ENCODE peak calls at places on chromosomes 4 and X, in nine cellular contexts. One of them, this sample, is unnamed.

GRCh38 chr4:15556533-15556932 is 86.9 kb downstream of the CC2D2A start:
- DNase-seq in dorsolateral prefrontal cortex: no peak
- DNase-seq in stomach: no peak
- DNase-seq in effector memory CD4-positive, alpha-beta T cell: no peak
- DNase-seq in left lung: no peak
- DNase-seq in pancreas: peak; percentile 62
- DNase-seq in cardiac muscle cell: no peak
- DNase-seq in WERI-Rb-1: no peak
- DNase-seq in left ventricle myocardium inferior: no peak
- DNase-seq in this sample: no peak

GRCh38 chr4:5618051-5619010 is 90.0 kb downstream of the EVC2 start:
- DNase-seq in dorsolateral prefrontal cortex: no peak
- DNase-seq in stomach: no peak
- DNase-seq in effector memory CD4-positive, alpha-beta T cell: no peak
- DNase-seq in left lung: no peak
- DNase-seq in pancreas: no peak
- DNase-seq in cardiac muscle cell: no peak
- DNase-seq in WERI-Rb-1: no peak
- DNase-seq in left ventricle myocardium inferior: no peak
- DNase-seq in this sample: no peak

GRCh38 chrX:38882894-38883620 is 81.8 kb downstream of the MID1IP1 start:
- DNase-seq in dorsolateral prefrontal cortex: no peak
- DNase-seq in stomach: peak; percentile 36
- DNase-seq in effector memory CD4-positive, alpha-beta T cell: no peak
- DNase-seq in left lung: no peak
- DNase-seq in pancreas: peak; percentile 30
- DNase-seq in cardiac muscle cell: no peak
- DNase-seq in WERI-Rb-1: no peak
- DNase-seq in left ventricle myocardium inferior: no peak
- DNase-seq in this sample: peak; percentile 67

GRCh38 chr4:42149004-42149403 is 3.5 kb downstream of the BEND4 start:
- DNase-seq in dorsolateral prefrontal cortex: no peak
- DNase-seq in stomach: no peak
- DNase-seq in effector memory CD4-positive, alpha-beta T cell: no peak
- DNase-seq in left lung: no peak
- DNase-seq in pancreas: no peak
- DNase-seq in cardiac muscle cell: no peak
- DNase-seq in WERI-Rb-1: no peak
- DNase-seq in left ventricle myocardium inferior: no peak
- DNase-seq in this sample: no peak

GRCh38 chr4:42654606-42655005 is 2.3 kb downstream of the ATP8A1 start:
- DNase-seq in dorsolateral prefrontal cortex: no peak
- DNase-seq in stomach: no peak
- DNase-seq in effector memory CD4-positive, alpha-beta T cell: no peak
- DNase-seq in left lung: no peak
- DNase-seq in pancreas: peak; percentile 18
- DNase-seq in cardiac muscle cell: no peak
- DNase-seq in WERI-Rb-1: no peak
- DNase-seq in left ventricle myocardium inferior: no peak
- DNase-seq in this sample: peak; percentile 75

GRCh38 chr4:148112231-148112982 is 329.8 kb downstream of the NR3C2 start:
- DNase-seq in dorsolateral prefrontal cortex: no peak
- DNase-seq in stomach: no peak
- DNase-seq in effector memory CD4-positive, alpha-beta T cell: no peak
- DNase-seq in left lung: no peak
- DNase-seq in pancreas: no peak
- DNase-seq in cardiac muscle cell: no peak
- DNase-seq in WERI-Rb-1: no peak
- DNase-seq in left ventricle myocardium inferior: no peak
- DNase-seq in this sample: peak; percentile 21

GRCh38 chr4:185825737-185826136 is 13.7 kb upstream of the SORBS2 start:
- DNase-seq in dorsolateral prefrontal cortex: no peak
- DNase-seq in stomach: no peak
- DNase-seq in effector memory CD4-positive, alpha-beta T cell: no peak
- DNase-seq in left lung: no peak
- DNase-seq in pancreas: no peak
- DNase-seq in cardiac muscle cell: no peak
- DNase-seq in WERI-Rb-1: no peak
- DNase-seq in left ventricle myocardium inferior: no peak
- DNase-seq in this sample: no peak

GRCh38 chr4:151804821-151805220 is 44.0 kb upstream of the GATB start:
- DNase-seq in dorsolateral prefrontal cortex: no peak
- DNase-seq in stomach: no peak
- DNase-seq in effector memory CD4-positive, alpha-beta T cell: no peak
- DNase-seq in left lung: no peak
- DNase-seq in pancreas: no peak
- DNase-seq in cardiac muscle cell: no peak
- DNase-seq in WERI-Rb-1: no peak
- DNase-seq in left ventricle myocardium inferior: no peak
- DNase-seq in this sample: no peak

GRCh38 chrX:40734956-40735317 is 405 bp downstream of the MED14 start:
- DNase-seq in dorsolateral prefrontal cortex: no peak
- DNase-seq in stomach: no peak
- DNase-seq in effector memory CD4-positive, alpha-beta T cell: no peak
- DNase-seq in left lung: no peak
- DNase-seq in pancreas: peak; percentile 7
- DNase-seq in cardiac muscle cell: no peak
- DNase-seq in WERI-Rb-1: peak; percentile 49
- DNase-seq in left ventricle myocardium inferior: no peak
- DNase-seq in this sample: no peak

GRCh38 chrX:38817004-38817703 is 15.9 kb downstream of the MID1IP1 start:
- DNase-seq in dorsolateral prefrontal cortex: no peak
- DNase-seq in stomach: no peak
- DNase-seq in effector memory CD4-positive, alpha-beta T cell: no peak
- DNase-seq in left lung: no peak
- DNase-seq in pancreas: peak; percentile 24
- DNase-seq in cardiac muscle cell: peak; percentile 12
- DNase-seq in WERI-Rb-1: no peak
- DNase-seq in left ventricle myocardium inferior: peak; percentile 53
- DNase-seq in this sample: no peak

GRCh38 chrX:154084449-154085300 is 12.8 kb downstream of the MECP2 start:
- DNase-seq in dorsolateral prefrontal cortex: no peak
- DNase-seq in stomach: no peak
- DNase-seq in effector memory CD4-positive, alpha-beta T cell: no peak
- DNase-seq in left lung: no peak
- DNase-seq in pancreas: no peak
- DNase-seq in cardiac muscle cell: no peak
- DNase-seq in WERI-Rb-1: no peak
- DNase-seq in left ventricle myocardium inferior: no peak
- DNase-seq in this sample: no peak

GRCh38 chr4:83075271-83075670 is 39.3 kb downstream of the PLAC8 start:
- DNase-seq in dorsolateral prefrontal cortex: no peak
- DNase-seq in stomach: no peak
- DNase-seq in effector memory CD4-positive, alpha-beta T cell: no peak
- DNase-seq in left lung: no peak
- DNase-seq in pancreas: no peak
- DNase-seq in cardiac muscle cell: no peak
- DNase-seq in WERI-Rb-1: no peak
- DNase-seq in left ventricle myocardium inferior: no peak
- DNase-seq in this sample: no peak

GRCh38 chrX:107628662-107629532 is 587 bp downstream of the PRPS1 start:
- DNase-seq in dorsolateral prefrontal cortex: no peak
- DNase-seq in stomach: no peak
- DNase-seq in effector memory CD4-positive, alpha-beta T cell: peak; percentile 40
- DNase-seq in left lung: no peak
- DNase-seq in pancreas: peak; percentile 5
- DNase-seq in cardiac muscle cell: peak; percentile 64
- DNase-seq in WERI-Rb-1: peak; percentile 24
- DNase-seq in left ventricle myocardium inferior: peak; percentile 13
- DNase-seq in this sample: no peak

GRCh38 chr4:47391256-47391655 is 72.2 kb downstream of the COMMD8 start:
- DNase-seq in dorsolateral prefrontal cortex: no peak
- DNase-seq in stomach: no peak
- DNase-seq in effector memory CD4-positive, alpha-beta T cell: no peak
- DNase-seq in left lung: no peak
- DNase-seq in pancreas: no peak
- DNase-seq in cardiac muscle cell: no peak
- DNase-seq in WERI-Rb-1: no peak
- DNase-seq in left ventricle myocardium inferior: no peak
- DNase-seq in this sample: no peak

GRCh38 chrX:115491766-115492165 is 69.2 kb upstream of the PLS3 start:
- DNase-seq in dorsolateral prefrontal cortex: no peak
- DNase-seq in stomach: no peak
- DNase-seq in effector memory CD4-positive, alpha-beta T cell: no peak
- DNase-seq in left lung: no peak
- DNase-seq in pancreas: no peak
- DNase-seq in cardiac muscle cell: no peak
- DNase-seq in WERI-Rb-1: no peak
- DNase-seq in left ventricle myocardium inferior: no peak
- DNase-seq in this sample: no peak

GRCh38 chr4:6746721-6747689 is 31.0 kb downstream of the BLOC1S4 start:
- DNase-seq in dorsolateral prefrontal cortex: no peak
- DNase-seq in stomach: peak; percentile 90
- DNase-seq in effector memory CD4-positive, alpha-beta T cell: no peak
- DNase-seq in left lung: peak; percentile 88
- DNase-seq in pancreas: peak; percentile 86
- DNase-seq in cardiac muscle cell: no peak
- DNase-seq in WERI-Rb-1: no peak
- DNase-seq in left ventricle myocardium inferior: peak; percentile 43
- DNase-seq in this sample: no peak

GRCh38 chr4:161208564-161208963 is 955.2 kb downstream of the FSTL5 start:
- DNase-seq in dorsolateral prefrontal cortex: no peak
- DNase-seq in stomach: no peak
- DNase-seq in effector memory CD4-positive, alpha-beta T cell: no peak
- DNase-seq in left lung: no peak
- DNase-seq in pancreas: no peak
- DNase-seq in cardiac muscle cell: no peak
- DNase-seq in WERI-Rb-1: no peak
- DNase-seq in left ventricle myocardium inferior: no peak
- DNase-seq in this sample: no peak

GRCh38 chr4:128751354-128751753 is 58.1 kb upstream of the JADE1 start:
- DNase-seq in dorsolateral prefrontal cortex: no peak
- DNase-seq in stomach: no peak
- DNase-seq in effector memory CD4-positive, alpha-beta T cell: no peak
- DNase-seq in left lung: no peak
- DNase-seq in pancreas: no peak
- DNase-seq in cardiac muscle cell: no peak
- DNase-seq in WERI-Rb-1: no peak
- DNase-seq in left ventricle myocardium inferior: no peak
- DNase-seq in this sample: no peak

GRCh38 chrX:11768039-11768438 is 10.0 kb downstream of the MSL3 start:
- DNase-seq in dorsolateral prefrontal cortex: no peak
- DNase-seq in stomach: no peak
- DNase-seq in effector memory CD4-positive, alpha-beta T cell: no peak
- DNase-seq in left lung: no peak
- DNase-seq in pancreas: no peak
- DNase-seq in cardiac muscle cell: no peak
- DNase-seq in WERI-Rb-1: peak; percentile 26
- DNase-seq in left ventricle myocardium inferior: no peak
- DNase-seq in this sample: no peak
- H3K4me3 ChIP-seq in dorsolateral prefrontal cortex: no peak overlapping the region
- H3K4me3 ChIP-seq in stomach: no peak overlapping the region
- H3K4me3 ChIP-seq in effector memory CD4-positive, alpha-beta T cell: no peak overlapping the region
- H3K4me3 ChIP-seq in left lung: no peak overlapping the region
- H3K4me3 ChIP-seq in pancreas: no peak overlapping the region
- H3K4me3 ChIP-seq in cardiac muscle cell: no peak overlapping the region
- H3K4me3 ChIP-seq in WERI-Rb-1: no peak overlapping the region
- H3K4me3 ChIP-seq in left ventricle myocardium inferior: no peak overlapping the region
- H3K4me3 ChIP-seq in this sample: no peak overlapping the region

DNA sequence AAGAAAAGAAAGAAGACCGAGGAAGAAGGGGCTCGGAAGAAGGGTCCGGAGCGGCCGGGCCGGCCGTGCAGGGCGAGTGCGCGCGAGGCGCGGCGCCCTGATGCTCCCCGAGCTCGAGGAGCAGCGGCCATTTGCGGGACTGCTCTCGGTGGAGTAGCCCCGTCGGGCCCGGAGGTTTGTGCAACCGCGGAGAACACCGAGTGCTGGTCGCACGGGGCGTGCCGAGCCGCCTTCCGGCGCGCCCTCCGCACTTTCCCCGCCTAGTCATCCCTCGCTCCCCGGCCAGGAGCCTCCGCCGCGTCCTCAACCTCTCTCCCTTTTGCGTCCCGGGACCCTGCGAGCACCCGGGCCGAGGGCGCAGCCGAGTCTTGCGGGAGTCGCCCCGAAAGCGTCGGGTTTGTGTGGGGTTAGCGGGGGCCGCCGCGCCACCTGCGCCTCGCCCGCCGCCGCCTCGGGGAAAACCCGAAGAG is 127.4 kb downstream of the LAS1L start:
- DNase-seq in dorsolateral prefrontal cortex: no peak
- DNase-seq in stomach: no peak
- DNase-seq in effector memory CD4-positive, alpha-beta T cell: no peak
- DNase-seq in left lung: no peak
- DNase-seq in pancreas: no peak
- DNase-seq in cardiac muscle cell: peak; percentile 0
- DNase-seq in WERI-Rb-1: no peak
- DNase-seq in left ventricle myocardium inferior: no peak
- DNase-seq in this sample: no peak
- H3K4me3 ChIP-seq in dorsolateral prefrontal cortex: peak overlapping the region; percentile 51
- H3K4me3 ChIP-seq in stomach: peak overlapping the region; percentile 42
- H3K4me3 ChIP-seq in effector memory CD4-positive, alpha-beta T cell: no peak overlapping the region
- H3K4me3 ChIP-seq in left lung: no peak overlapping the region
- H3K4me3 ChIP-seq in pancreas: peak overlapping the region; percentile 19
- H3K4me3 ChIP-seq in cardiac muscle cell: peak overlapping the region; percentile 19
- H3K4me3 ChIP-seq in WERI-Rb-1: no peak overlapping the region
- H3K4me3 ChIP-seq in left ventricle myocardium inferior: peak overlapping the region; percentile 51
- H3K4me3 ChIP-seq in this sample: no peak overlapping the region

GRCh38 chr4:31984872-31985271 is 1264.7 kb downstream of the PCDH7 start:
- DNase-seq in dorsolateral prefrontal cortex: no peak
- DNase-seq in stomach: no peak
- DNase-seq in effector memory CD4-positive, alpha-beta T cell: no peak
- DNase-seq in left lung: no peak
- DNase-seq in pancreas: no peak
- DNase-seq in cardiac muscle cell: no peak
- DNase-seq in WERI-Rb-1: no peak
- DNase-seq in left ventricle myocardium inferior: no peak
- DNase-seq in this sample: no peak
- H3K4me3 ChIP-seq in dorsolateral prefrontal cortex: no peak overlapping the region
- H3K4me3 ChIP-seq in stomach: no peak overlapping the region
- H3K4me3 ChIP-seq in effector memory CD4-positive, alpha-beta T cell: no peak overlapping the region
- H3K4me3 ChIP-seq in left lung: no peak overlapping the region
- H3K4me3 ChIP-seq in pancreas: no peak overlapping the region
- H3K4me3 ChIP-seq in cardiac muscle cell: no peak overlapping the region
- H3K4me3 ChIP-seq in WERI-Rb-1: no peak overlapping the region
- H3K4me3 ChIP-seq in left ventricle myocardium inferior: no peak overlapping the region
- H3K4me3 ChIP-seq in this sample: no peak overlapping the region

DNA sequence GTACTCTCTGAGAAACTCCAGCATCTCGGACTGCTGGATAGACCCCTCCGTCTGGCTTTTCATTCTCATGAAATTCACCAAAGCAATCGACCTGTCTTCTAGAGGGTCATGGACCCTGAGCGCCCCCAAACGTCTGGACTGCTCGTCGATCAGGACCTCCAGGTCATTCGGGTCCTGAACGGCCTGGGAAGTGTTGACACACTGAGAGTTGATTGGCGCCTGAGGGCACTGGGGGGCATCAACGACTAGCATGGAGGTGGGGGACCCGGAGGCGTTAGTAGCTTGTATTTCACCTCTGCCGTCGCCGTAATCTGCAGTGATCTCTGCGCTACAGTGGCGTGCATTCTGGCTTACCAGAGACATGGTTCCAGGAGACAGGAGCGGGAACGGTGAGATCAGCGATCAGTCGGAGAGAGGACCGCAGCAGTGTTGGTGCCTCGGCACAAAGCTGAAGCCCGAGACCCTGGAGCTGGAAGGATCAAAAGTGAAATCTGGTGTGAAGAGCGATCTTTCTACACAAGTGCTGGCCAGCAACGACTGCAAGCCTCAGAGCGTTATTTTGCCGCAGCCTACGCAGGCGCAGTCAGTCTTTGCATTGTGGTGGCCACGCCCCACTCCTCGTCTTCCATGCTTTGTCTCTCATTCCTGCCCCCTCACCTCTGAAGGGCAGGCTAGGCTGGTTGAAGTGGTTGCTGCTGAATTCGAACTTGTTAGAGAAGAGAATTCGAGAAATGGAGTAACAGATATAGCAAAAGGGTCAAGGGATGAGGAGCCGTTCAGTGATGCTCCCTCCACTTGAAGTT is at the start of gene MAGEE2:
- DNase-seq in dorsolateral prefrontal cortex: no peak
- DNase-seq in stomach: no peak
- DNase-seq in effector memory CD4-positive, alpha-beta T cell: no peak
- DNase-seq in left lung: no peak
- DNase-seq in pancreas: no peak
- DNase-seq in cardiac muscle cell: no peak
- DNase-seq in WERI-Rb-1: no peak
- DNase-seq in left ventricle myocardium inferior: peak; percentile 19
- DNase-seq in this sample: no peak
- H3K4me3 ChIP-seq in dorsolateral prefrontal cortex: peak within 1 kb of the TSS; percentile 60
- H3K4me3 ChIP-seq in stomach: peak within 1 kb of the TSS; percentile 40
- H3K4me3 ChIP-seq in effector memory CD4-positive, alpha-beta T cell: peak within 1 kb of the TSS; percentile 26
- H3K4me3 ChIP-seq in left lung: peak within 1 kb of the TSS; percentile 8
- H3K4me3 ChIP-seq in pancreas: peak within 1 kb of the TSS; percentile 3
- H3K4me3 ChIP-seq in cardiac muscle cell: no peak within 1 kb of the TSS
- H3K4me3 ChIP-seq in WERI-Rb-1: no peak within 1 kb of the TSS
- H3K4me3 ChIP-seq in left ventricle myocardium inferior: peak within 1 kb of the TSS; percentile 58
- H3K4me3 ChIP-seq in this sample: no peak within 1 kb of the TSS

This sample was measured in kidney epithelial cell.